ENCODE peak calls at places on chromosomes 16 and 17, in five cellular contexts. One of them, this sample, is unnamed.

GRCh38 chr17:58710948-58711552 is 18.6 kb downstream of the RAD51C start:
- DNase-seq in H9: no peak
- DNase-seq in neuronal stem cell: peak
- DNase-seq in trophoblast cell: peak
- DNase-seq in H1: no peak
- DNase-seq in this sample: peak

GRCh38 chr17:7176870-7177209 is 2.3 kb downstream of the ASGR1 start:
- DNase-seq in H1: no peak
- DNase-seq in H9: peak
- DNase-seq in neuronal stem cell: no peak
- DNase-seq in trophoblast cell: no peak
- DNase-seq in this sample: no peak

GRCh38 chr16:57618306-57619132 is 9.9 kb upstream of the ADGRG1 start:
- DNase-seq in neuronal stem cell: no peak
- DNase-seq in H1: no peak
- DNase-seq in H9: peak
- DNase-seq in trophoblast cell: peak
- DNase-seq in this sample: no peak

GRCh38 chr17:47978324-47978723 is 7.4 kb downstream of the CDK5RAP3 start:
- DNase-seq in trophoblast cell: no peak
- DNase-seq in H1: no peak
- DNase-seq in neuronal stem cell: no peak
- DNase-seq in H9: peak
- DNase-seq in this sample: peak

GRCh38 chr16:76343761-76344160 is 66.6 kb downstream of the CNTNAP4 start:
- DNase-seq in trophoblast cell: no peak
- DNase-seq in neuronal stem cell: no peak
- DNase-seq in H1: no peak
- DNase-seq in H9: no peak
- DNase-seq in this sample: no peak

GRCh38 chr17:7435676-7436555 is 681 bp downstream of the TMEM102 start:
- DNase-seq in trophoblast cell: peak
- DNase-seq in H1: no peak
- DNase-seq in neuronal stem cell: peak
- DNase-seq in H9: peak
- DNase-seq in this sample: peak

GRCh38 chr17:51947160-51947559 is 211.4 kb downstream of the CA10 start:
- DNase-seq in H1: no peak
- DNase-seq in H9: no peak
- DNase-seq in neuronal stem cell: no peak
- DNase-seq in trophoblast cell: no peak
- DNase-seq in this sample: no peak

GRCh38 chr16:27355610-27356009 is 41.8 kb downstream of the IL4R start:
- DNase-seq in H9: peak
- DNase-seq in trophoblast cell: peak
- DNase-seq in neuronal stem cell: no peak
- DNase-seq in H1: peak
- DNase-seq in this sample: peak

GRCh38 chr16:67445913-67446907 is 15.3 kb downstream of the HSD11B2 start:
- DNase-seq in neuronal stem cell: no peak
- DNase-seq in H1: no peak
- DNase-seq in H9: no peak
- DNase-seq in trophoblast cell: no peak
- DNase-seq in this sample: no peak

GRCh38 chr17:51853857-51854256 is 304.7 kb downstream of the CA10 start:
- DNase-seq in H9: no peak
- DNase-seq in H1: no peak
- DNase-seq in neuronal stem cell: no peak
- DNase-seq in trophoblast cell: no peak
- DNase-seq in this sample: no peak

GRCh38 chr17:40500190-40500589 is 1.2 kb downstream of the TNS4 start:
- DNase-seq in trophoblast cell: no peak
- DNase-seq in neuronal stem cell: no peak
- DNase-seq in H9: no peak
- DNase-seq in H1: no peak
- DNase-seq in this sample: no peak

GRCh38 chr17:7836596-7837374 is 2.8 kb downstream of the KDM6B start:
- DNase-seq in H1: peak
- DNase-seq in neuronal stem cell: peak
- DNase-seq in trophoblast cell: peak
- DNase-seq in H9: peak
- DNase-seq in this sample: peak

GRCh38 chr16:71645450-71645849 is 19.5 kb downstream of the MARVELD3 start:
- DNase-seq in H1: no peak
- DNase-seq in H9: no peak
- DNase-seq in trophoblast cell: no peak
- DNase-seq in neuronal stem cell: no peak
- DNase-seq in this sample: peak

GRCh38 chr17:58476812-58477211 is 11.4 kb downstream of the HSF5 start:
- DNase-seq in trophoblast cell: no peak
- DNase-seq in neuronal stem cell: no peak
- DNase-seq in H1: no peak
- DNase-seq in H9: peak
- DNase-seq in this sample: no peak

GRCh38 chr17:50213026-50214015 is 11.9 kb upstream of the COL1A1 start:
- DNase-seq in H9: peak
- DNase-seq in H1: no peak
- DNase-seq in neuronal stem cell: no peak
- DNase-seq in trophoblast cell: no peak
- DNase-seq in this sample: peak

GRCh38 chr17:82200743-82201497 is 11.7 kb downstream of the CCDC57 start:
- DNase-seq in H1: no peak
- DNase-seq in neuronal stem cell: no peak
- DNase-seq in trophoblast cell: no peak
- DNase-seq in H9: no peak
- DNase-seq in this sample: peak

GRCh38 chr17:19724501-19725420 is 8.4 kb upstream of the SLC47A2 start:
- DNase-seq in H9: peak
- DNase-seq in trophoblast cell: peak
- DNase-seq in neuronal stem cell: no peak
- DNase-seq in H1: no peak
- DNase-seq in this sample: no peak

GRCh38 chr16:4081577-4082021 is 34.6 kb downstream of the ADCY9 start:
- DNase-seq in H1: no peak
- DNase-seq in trophoblast cell: no peak
- DNase-seq in H9: no peak
- DNase-seq in neuronal stem cell: no peak
- DNase-seq in this sample: no peak

GRCh38 chr16:75305364-75306101 is 54.1 kb upstream of the BCAR1 start:
- DNase-seq in trophoblast cell: peak
- DNase-seq in H9: no peak
- DNase-seq in H1: no peak
- DNase-seq in neuronal stem cell: no peak
- DNase-seq in this sample: peak

GRCh38 chr17:31509095-31509804 is 117.8 kb downstream of the RAB11FIP4 start:
- DNase-seq in neuronal stem cell: no peak
- DNase-seq in H1: no peak
- DNase-seq in H9: no peak
- DNase-seq in trophoblast cell: no peak
- DNase-seq in this sample: no peak

GRCh38 chr17:57803026-57803425 is 46.8 kb downstream of the MRPS23 start:
- DNase-seq in trophoblast cell: no peak
- DNase-seq in neuronal stem cell: peak
- DNase-seq in H1: no peak
- DNase-seq in H9: peak
- DNase-seq in this sample: no peak

GRCh38 chr16:87017388-87018012 is 299.7 kb downstream of the C16orf95 start:
- DNase-seq in H9: peak
- DNase-seq in neuronal stem cell: no peak
- DNase-seq in H1: no peak
- DNase-seq in trophoblast cell: no peak
- DNase-seq in this sample: peak

GRCh38 chr16:4316103-4316731 is 350 bp downstream of the GLIS2 start:
- DNase-seq in trophoblast cell: no peak
- DNase-seq in H9: no peak
- DNase-seq in H1: no peak
- DNase-seq in neuronal stem cell: no peak
- DNase-seq in this sample: peak

GRCh38 chr17:2958706-2959222 is 104.6 kb downstream of the OR1D5 start:
- DNase-seq in H1: no peak
- DNase-seq in H9: no peak
- DNase-seq in neuronal stem cell: no peak
- DNase-seq in trophoblast cell: peak
- DNase-seq in this sample: no peak
- H2BK5ac ChIP-seq in H1: peak
- H2BK5ac ChIP-seq in H9: no peak
- H2BK5ac ChIP-seq in neuronal stem cell: no peak
- H2BK5ac ChIP-seq in trophoblast cell: peak
- H2BK5ac ChIP-seq in this sample: no peak

DNA sequence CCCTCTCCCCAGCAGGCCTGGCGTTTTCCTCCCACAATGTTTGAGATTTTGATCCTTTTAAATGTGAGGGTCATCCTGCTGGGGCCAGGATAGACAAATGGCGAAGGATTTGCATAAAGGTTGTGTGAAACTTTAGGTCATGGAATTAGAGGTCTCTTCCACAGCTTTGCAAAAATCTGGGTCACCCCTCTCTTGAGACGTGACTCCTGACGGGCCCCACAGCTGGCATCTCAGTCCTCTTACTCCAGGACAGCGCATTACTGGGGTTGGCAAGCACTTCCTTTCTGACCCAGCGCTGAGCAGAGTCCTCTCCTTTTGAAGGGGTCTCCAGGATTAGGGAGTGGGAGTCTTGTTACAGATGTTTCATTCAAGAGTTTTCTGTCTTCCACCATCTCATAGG is 7.4 kb downstream of the ZNF629 start:
- DNase-seq in neuronal stem cell: no peak
- DNase-seq in H9: no peak
- DNase-seq in trophoblast cell: no peak
- DNase-seq in H1: no peak
- DNase-seq in this sample: no peak
- H2BK12ac ChIP-seq in neuronal stem cell: no peak
- H2BK12ac ChIP-seq in H9: no peak
- H2BK12ac ChIP-seq in trophoblast cell: no peak
- H2BK12ac ChIP-seq in H1: no peak
- H2BK12ac ChIP-seq in this sample: no peak

GRCh38 chr16:527015-527903 is at the start of gene CAPN15:
- DNase-seq in trophoblast cell: peak
- DNase-seq in H1: no peak
- DNase-seq in H9: peak
- DNase-seq in neuronal stem cell: peak
- DNase-seq in this sample: peak

GRCh38 chr16:524274-525011 is 3.1 kb upstream of the CAPN15 start:
- DNase-seq in trophoblast cell: no peak
- DNase-seq in H9: no peak
- DNase-seq in neuronal stem cell: no peak
- DNase-seq in H1: no peak
- DNase-seq in this sample: no peak

GRCh38 chr16:525123-525519 is 2.4 kb upstream of the CAPN15 start:
- DNase-seq in neuronal stem cell: no peak
- DNase-seq in H9: no peak
- DNase-seq in H1: no peak
- DNase-seq in trophoblast cell: no peak
- DNase-seq in this sample: no peak

GRCh38 chr16:526181-527014 is 1.1 kb upstream of the CAPN15 start:
- DNase-seq in neuronal stem cell: no peak
- DNase-seq in H1: no peak
- DNase-seq in trophoblast cell: peak
- DNase-seq in H9: no peak
- DNase-seq in this sample: peak

GRCh38 chr16:525520-526180 is 1.9 kb upstream of the CAPN15 start:
- DNase-seq in neuronal stem cell: no peak
- DNase-seq in trophoblast cell: peak
- DNase-seq in H9: no peak
- DNase-seq in H1: no peak
- DNase-seq in this sample: peak
- H3K14ac ChIP-seq in neuronal stem cell: no peak
- H3K14ac ChIP-seq in trophoblast cell: no peak
- H3K14ac ChIP-seq in H9: no peak
- H3K14ac ChIP-seq in H1: no peak
- H3K14ac ChIP-seq in this sample: no peak

GRCh38 chr17:79006794-79007503 is 2.6 kb downstream of the CANT1 start:
- DNase-seq in H9: no peak
- DNase-seq in neuronal stem cell: no peak
- DNase-seq in H1: no peak
- DNase-seq in trophoblast cell: no peak
- DNase-seq in this sample: no peak

GRCh38 chr17:79010304-79010646 is 711 bp upstream of the CANT1 start:
- DNase-seq in trophoblast cell: no peak
- DNase-seq in H1: no peak
- DNase-seq in neuronal stem cell: no peak
- DNase-seq in H9: no peak
- DNase-seq in this sample: no peak

GRCh38 chr17:79007504-79008381 is 1.8 kb downstream of the CANT1 start:
- DNase-seq in H9: no peak
- DNase-seq in H1: no peak
- DNase-seq in trophoblast cell: no peak
- DNase-seq in neuronal stem cell: no peak
- DNase-seq in this sample: no peak

GRCh38 chr17:79009397-79010303 is at the start of gene CANT1:
- DNase-seq in H1: peak
- DNase-seq in trophoblast cell: peak
- DNase-seq in neuronal stem cell: peak
- DNase-seq in H9: peak
- DNase-seq in this sample: peak

DNA sequence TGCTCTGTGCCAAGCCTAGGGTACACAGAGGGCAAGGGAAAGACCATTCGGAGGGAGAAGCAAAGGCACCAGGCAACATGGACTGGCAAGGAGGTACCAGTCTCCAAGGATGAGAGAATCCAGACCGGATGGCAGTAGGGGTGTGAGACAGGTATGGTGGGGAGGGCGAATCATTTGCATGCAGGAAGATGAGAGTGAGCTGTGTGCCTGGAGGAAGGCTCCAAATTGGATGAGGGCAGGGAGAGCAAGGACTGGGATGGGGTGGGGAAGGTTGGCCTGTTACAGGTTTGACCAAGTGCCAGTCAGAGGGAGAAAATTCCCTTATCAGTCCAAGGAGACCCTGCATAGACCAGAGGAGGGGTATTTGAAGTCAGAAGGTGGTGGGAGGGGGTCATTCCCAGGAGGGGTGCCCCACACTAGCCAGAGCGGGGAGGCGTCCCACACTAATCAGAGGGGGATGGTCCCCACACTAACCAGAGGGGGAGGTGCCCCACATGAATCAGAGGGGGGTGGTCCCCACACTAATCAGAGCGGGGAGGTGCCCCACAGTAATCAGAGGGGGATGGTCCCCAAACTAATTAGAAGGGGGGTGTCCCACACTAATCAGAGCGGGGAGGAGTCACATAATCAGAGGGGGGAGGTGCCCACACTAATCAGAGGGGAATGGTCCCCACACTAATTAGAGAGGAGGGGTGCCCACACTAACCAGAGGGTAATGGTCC is 737 bp downstream of the CANT1 start:
- DNase-seq in trophoblast cell: no peak
- DNase-seq in H1: no peak
- DNase-seq in H9: no peak
- DNase-seq in neuronal stem cell: no peak
- DNase-seq in this sample: no peak
- H2BK5ac ChIP-seq in trophoblast cell: peak
- H2BK5ac ChIP-seq in H1: no peak
- H2BK5ac ChIP-seq in H9: no peak
- H2BK5ac ChIP-seq in neuronal stem cell: no peak
- H2BK5ac ChIP-seq in this sample: no peak

DNA sequence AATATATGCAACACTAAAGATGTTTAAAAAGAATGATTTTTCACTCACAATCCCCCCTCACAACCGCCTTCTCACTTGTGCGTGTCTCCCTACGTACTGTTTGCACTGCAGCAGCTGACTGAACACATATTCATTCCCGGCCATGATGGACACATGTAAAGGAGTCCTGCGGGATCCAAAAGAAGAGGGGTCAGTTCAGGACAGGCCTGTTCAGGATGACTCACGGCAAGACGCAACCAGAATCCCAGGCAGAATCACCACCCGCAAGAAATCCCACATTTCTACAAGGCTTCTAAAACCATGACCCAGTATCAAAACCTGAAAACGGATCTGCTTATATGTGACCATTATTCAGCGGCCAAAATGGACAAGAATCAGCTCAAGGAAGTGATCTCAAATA is 52.3 kb downstream of the CYB5D2 start:
- DNase-seq in H1: no peak
- DNase-seq in H9: no peak
- DNase-seq in neuronal stem cell: no peak
- DNase-seq in trophoblast cell: peak
- DNase-seq in this sample: peak
- H2BK12ac ChIP-seq in H1: no peak
- H2BK12ac ChIP-seq in H9: no peak
- H2BK12ac ChIP-seq in neuronal stem cell: no peak
- H2BK12ac ChIP-seq in trophoblast cell: no peak
- H2BK12ac ChIP-seq in this sample: no peak

This sample was measured in mesenchymal stem cell.